ENCODE peak calls at places on chromosomes 13 and 19, in ten cellular contexts. One of them, this sample, is unnamed. For H3K36me3, the result is how much of the 10 kb centered on the place peaks cover.

GRCh38 chr13:59856281-59856810 is 307.4 kb downstream of the DIAPH3 start:
- DNase-seq in suprapubic skin: no peak
- DNase-seq in breast epithelium: no peak
- DNase-seq in body of pancreas: no peak
- DNase-seq in IMR-90: no peak
- DNase-seq in Peyer's patch: no peak
- DNase-seq in HCT116: no peak
- DNase-seq in transverse colon: peak
- DNase-seq in heart left ventricle: no peak
- DNase-seq in stomach: no peak
- DNase-seq in this sample: no peak

GRCh38 chr19:46849610-46850009 is 1.0 kb downstream of the AP2S1 start:
- DNase-seq in Peyer's patch: no peak
- DNase-seq in body of pancreas: no peak
- DNase-seq in breast epithelium: no peak
- DNase-seq in transverse colon: no peak
- DNase-seq in HCT116: no peak
- DNase-seq in stomach: no peak
- DNase-seq in IMR-90: no peak
- DNase-seq in suprapubic skin: peak
- DNase-seq in heart left ventricle: no peak
- DNase-seq in this sample: peak

GRCh38 chr19:50796634-50797428 is 6.6 kb downstream of the ACP4 start:
- DNase-seq in body of pancreas: no peak
- DNase-seq in suprapubic skin: no peak
- DNase-seq in HCT116: no peak
- DNase-seq in transverse colon: no peak
- DNase-seq in stomach: no peak
- DNase-seq in breast epithelium: no peak
- DNase-seq in IMR-90: no peak
- DNase-seq in heart left ventricle: no peak
- DNase-seq in Peyer's patch: no peak
- DNase-seq in this sample: no peak

GRCh38 chr13:30730526-30730925 is 4.8 kb upstream of the ALOX5AP start:
- DNase-seq in heart left ventricle: no peak
- DNase-seq in transverse colon: no peak
- DNase-seq in body of pancreas: no peak
- DNase-seq in suprapubic skin: no peak
- DNase-seq in breast epithelium: no peak
- DNase-seq in stomach: no peak
- DNase-seq in IMR-90: no peak
- DNase-seq in Peyer's patch: no peak
- DNase-seq in HCT116: no peak
- DNase-seq in this sample: no peak

GRCh38 chr19:35042056-35042730 is 672 bp downstream of the HPN start:
- DNase-seq in IMR-90: no peak
- DNase-seq in suprapubic skin: no peak
- DNase-seq in transverse colon: no peak
- DNase-seq in heart left ventricle: no peak
- DNase-seq in stomach: peak
- DNase-seq in HCT116: no peak
- DNase-seq in breast epithelium: no peak
- DNase-seq in Peyer's patch: no peak
- DNase-seq in body of pancreas: peak
- DNase-seq in this sample: no peak

GRCh38 chr19:14440049-14440448 is 6.9 kb downstream of the PKN1 start:
- DNase-seq in suprapubic skin: no peak
- DNase-seq in stomach: peak
- DNase-seq in transverse colon: peak
- DNase-seq in IMR-90: no peak
- DNase-seq in body of pancreas: peak
- DNase-seq in HCT116: no peak
- DNase-seq in Peyer's patch: peak
- DNase-seq in breast epithelium: no peak
- DNase-seq in heart left ventricle: peak
- DNase-seq in this sample: peak

GRCh38 chr19:46394398-46394797 is 19.0 kb downstream of the CCDC8 start:
- DNase-seq in suprapubic skin: peak
- DNase-seq in HCT116: no peak
- DNase-seq in stomach: no peak
- DNase-seq in body of pancreas: peak
- DNase-seq in Peyer's patch: no peak
- DNase-seq in transverse colon: no peak
- DNase-seq in heart left ventricle: no peak
- DNase-seq in breast epithelium: no peak
- DNase-seq in IMR-90: no peak
- DNase-seq in this sample: peak

GRCh38 chr13:46643165-46643777 is 90.3 kb downstream of the LRCH1 start:
- DNase-seq in Peyer's patch: no peak
- DNase-seq in breast epithelium: no peak
- DNase-seq in heart left ventricle: no peak
- DNase-seq in body of pancreas: no peak
- DNase-seq in suprapubic skin: no peak
- DNase-seq in transverse colon: no peak
- DNase-seq in HCT116: no peak
- DNase-seq in stomach: no peak
- DNase-seq in IMR-90: no peak
- DNase-seq in this sample: no peak

GRCh38 chr19:47545061-47545948 is 27.6 kb downstream of the ZNF541 start:
- DNase-seq in HCT116: no peak
- DNase-seq in IMR-90: no peak
- DNase-seq in Peyer's patch: no peak
- DNase-seq in body of pancreas: no peak
- DNase-seq in transverse colon: no peak
- DNase-seq in breast epithelium: no peak
- DNase-seq in heart left ventricle: no peak
- DNase-seq in stomach: no peak
- DNase-seq in suprapubic skin: no peak
- DNase-seq in this sample: no peak

GRCh38 chr19:8811315-8812172 is 20.6 kb downstream of the ZNF558 start:
- DNase-seq in IMR-90: peak
- DNase-seq in body of pancreas: no peak
- DNase-seq in Peyer's patch: no peak
- DNase-seq in suprapubic skin: no peak
- DNase-seq in transverse colon: no peak
- DNase-seq in HCT116: no peak
- DNase-seq in breast epithelium: no peak
- DNase-seq in heart left ventricle: no peak
- DNase-seq in stomach: no peak
- DNase-seq in this sample: no peak

DNA sequence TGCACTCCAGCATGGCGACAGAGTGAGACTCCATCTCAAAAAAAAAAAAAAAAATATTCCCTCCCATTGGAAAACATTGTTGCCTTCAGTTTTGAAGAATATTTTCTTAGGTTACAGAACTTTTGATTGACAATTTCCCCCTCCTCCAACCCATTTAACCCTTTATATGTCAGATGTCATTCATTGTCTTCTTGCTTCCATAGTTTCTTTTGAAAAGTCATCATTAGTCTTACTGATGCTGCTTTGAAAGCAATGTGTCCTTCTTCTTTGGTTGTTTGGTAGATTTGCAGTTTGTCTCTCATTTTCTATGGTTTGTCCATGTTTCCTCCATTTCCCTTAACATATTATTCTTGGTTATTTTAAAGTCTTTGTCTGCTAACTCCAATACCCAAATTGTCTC is 25.4 kb downstream of the ZNF558 start:
- DNase-seq in heart left ventricle: no peak
- DNase-seq in body of pancreas: no peak
- DNase-seq in stomach: no peak
- DNase-seq in transverse colon: no peak
- DNase-seq in breast epithelium: no peak
- DNase-seq in suprapubic skin: no peak
- DNase-seq in HCT116: no peak
- DNase-seq in Peyer's patch: no peak
- DNase-seq in IMR-90: no peak
- DNase-seq in this sample: no peak
- H3K36me3 ChIP-seq in heart left ventricle: under half
- H3K36me3 ChIP-seq in body of pancreas: under half
- H3K36me3 ChIP-seq in stomach: half or more
- H3K36me3 ChIP-seq in transverse colon: under half
- H3K36me3 ChIP-seq in breast epithelium: under half
- H3K36me3 ChIP-seq in suprapubic skin: half or more
- H3K36me3 ChIP-seq in HCT116: under half
- H3K36me3 ChIP-seq in Peyer's patch: half or more
- H3K36me3 ChIP-seq in IMR-90: under half
- H3K36me3 ChIP-seq in this sample: under half

GRCh38 chr13:49247722-49248432 is at the start of gene CDADC1:
- DNase-seq in breast epithelium: peak
- DNase-seq in transverse colon: peak
- DNase-seq in body of pancreas: peak
- DNase-seq in suprapubic skin: peak
- DNase-seq in HCT116: peak
- DNase-seq in IMR-90: peak
- DNase-seq in Peyer's patch: peak
- DNase-seq in stomach: peak
- DNase-seq in heart left ventricle: peak
- DNase-seq in this sample: peak
- TF ChIP-seq POLR2A in breast epithelium: peak
- TF ChIP-seq POLR2A in transverse colon: peak
- TF ChIP-seq POLR2A in body of pancreas: peak
- TF ChIP-seq POLR2A in suprapubic skin: peak
- TF ChIP-seq POLR2A in HCT116: no peak
- TF ChIP-seq POLR2A in IMR-90: peak
- TF ChIP-seq POLR2A in Peyer's patch: peak
- TF ChIP-seq POLR2A in stomach: no peak
- TF ChIP-seq POLR2A in heart left ventricle: no peak
- TF ChIP-seq POLR2A in this sample: peak

GRCh38 chr19:17747205-17748098 is 3.8 kb upstream of the FCHO1 start:
- DNase-seq in stomach: peak
- DNase-seq in body of pancreas: peak
- DNase-seq in transverse colon: peak
- DNase-seq in breast epithelium: peak
- DNase-seq in suprapubic skin: peak
- DNase-seq in heart left ventricle: peak
- DNase-seq in IMR-90: peak
- DNase-seq in Peyer's patch: peak
- DNase-seq in HCT116: peak
- DNase-seq in this sample: peak

GRCh38 chr19:17743874-17744273 is 7.4 kb upstream of the FCHO1 start:
- DNase-seq in breast epithelium: no peak
- DNase-seq in transverse colon: no peak
- DNase-seq in suprapubic skin: no peak
- DNase-seq in IMR-90: peak
- DNase-seq in heart left ventricle: no peak
- DNase-seq in Peyer's patch: no peak
- DNase-seq in body of pancreas: no peak
- DNase-seq in HCT116: no peak
- DNase-seq in stomach: no peak
- DNase-seq in this sample: no peak

GRCh38 chr19:17737690-17738153 is 13.6 kb upstream of the FCHO1 start:
- DNase-seq in IMR-90: peak
- DNase-seq in stomach: no peak
- DNase-seq in heart left ventricle: no peak
- DNase-seq in HCT116: no peak
- DNase-seq in transverse colon: no peak
- DNase-seq in Peyer's patch: no peak
- DNase-seq in breast epithelium: no peak
- DNase-seq in suprapubic skin: no peak
- DNase-seq in body of pancreas: no peak
- DNase-seq in this sample: no peak

GRCh38 chr19:17739121-17739875 is 12.0 kb upstream of the FCHO1 start:
- DNase-seq in transverse colon: peak
- DNase-seq in suprapubic skin: no peak
- DNase-seq in stomach: no peak
- DNase-seq in IMR-90: no peak
- DNase-seq in body of pancreas: no peak
- DNase-seq in heart left ventricle: no peak
- DNase-seq in breast epithelium: no peak
- DNase-seq in HCT116: no peak
- DNase-seq in Peyer's patch: no peak
- DNase-seq in this sample: no peak

DNA sequence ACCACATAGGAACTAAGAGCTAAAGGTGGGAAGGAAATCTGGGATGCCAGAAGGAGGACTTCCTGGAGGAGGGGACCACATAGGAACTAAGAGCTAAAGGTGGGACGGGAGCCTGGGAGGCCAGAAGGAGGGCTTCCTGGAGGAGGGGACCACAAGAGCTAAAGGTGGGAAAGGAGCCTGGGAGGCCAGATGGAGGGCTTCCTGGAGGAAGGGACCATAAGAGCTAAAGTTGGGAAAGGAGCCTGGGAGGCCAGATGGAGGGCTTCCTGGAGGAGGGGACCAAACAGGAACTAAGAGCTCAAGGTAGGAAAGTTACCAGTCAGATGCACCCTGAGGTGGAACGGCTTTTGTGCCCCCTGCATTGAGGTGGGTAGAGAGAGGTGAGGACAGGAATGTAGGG is 9.8 kb upstream of the FCHO1 start:
- DNase-seq in IMR-90: no peak
- DNase-seq in HCT116: no peak
- DNase-seq in suprapubic skin: no peak
- DNase-seq in breast epithelium: no peak
- DNase-seq in transverse colon: no peak
- DNase-seq in heart left ventricle: no peak
- DNase-seq in body of pancreas: no peak
- DNase-seq in stomach: no peak
- DNase-seq in Peyer's patch: no peak
- DNase-seq in this sample: no peak
- TF ChIP-seq CTCF in IMR-90: no peak
- TF ChIP-seq CTCF in HCT116: no peak
- TF ChIP-seq CTCF in suprapubic skin: no peak
- TF ChIP-seq CTCF in breast epithelium: no peak
- TF ChIP-seq CTCF in transverse colon: no peak
- TF ChIP-seq CTCF in heart left ventricle: no peak
- TF ChIP-seq CTCF in body of pancreas: no peak
- TF ChIP-seq CTCF in stomach: no peak
- TF ChIP-seq CTCF in Peyer's patch: no peak
- TF ChIP-seq CTCF in this sample: no peak

GRCh38 chr13:112096959-112097358 is 30.0 kb downstream of the SOX1 start:
- DNase-seq in suprapubic skin: no peak
- DNase-seq in Peyer's patch: no peak
- DNase-seq in HCT116: no peak
- DNase-seq in transverse colon: no peak
- DNase-seq in body of pancreas: no peak
- DNase-seq in heart left ventricle: no peak
- DNase-seq in stomach: no peak
- DNase-seq in breast epithelium: no peak
- DNase-seq in IMR-90: no peak
- DNase-seq in this sample: no peak

GRCh38 chr13:112095354-112095753 is 28.4 kb downstream of the SOX1 start:
- DNase-seq in body of pancreas: no peak
- DNase-seq in heart left ventricle: no peak
- DNase-seq in stomach: no peak
- DNase-seq in IMR-90: no peak
- DNase-seq in HCT116: no peak
- DNase-seq in breast epithelium: no peak
- DNase-seq in transverse colon: no peak
- DNase-seq in suprapubic skin: no peak
- DNase-seq in Peyer's patch: no peak
- DNase-seq in this sample: peak

GRCh38 chr13:112101360-112101930 is 34.5 kb downstream of the SOX1 start:
- DNase-seq in transverse colon: no peak
- DNase-seq in stomach: no peak
- DNase-seq in heart left ventricle: no peak
- DNase-seq in body of pancreas: no peak
- DNase-seq in suprapubic skin: no peak
- DNase-seq in IMR-90: no peak
- DNase-seq in breast epithelium: no peak
- DNase-seq in HCT116: no peak
- DNase-seq in Peyer's patch: no peak
- DNase-seq in this sample: peak

GRCh38 chr13:112098699-112099098 is 31.8 kb downstream of the SOX1 start:
- DNase-seq in HCT116: no peak
- DNase-seq in breast epithelium: no peak
- DNase-seq in heart left ventricle: no peak
- DNase-seq in suprapubic skin: no peak
- DNase-seq in IMR-90: no peak
- DNase-seq in transverse colon: no peak
- DNase-seq in body of pancreas: no peak
- DNase-seq in stomach: no peak
- DNase-seq in Peyer's patch: no peak
- DNase-seq in this sample: no peak

GRCh38 chr13:112097770-112098169 is 30.8 kb downstream of the SOX1 start:
- DNase-seq in heart left ventricle: no peak
- DNase-seq in suprapubic skin: no peak
- DNase-seq in transverse colon: no peak
- DNase-seq in stomach: no peak
- DNase-seq in Peyer's patch: no peak
- DNase-seq in HCT116: no peak
- DNase-seq in body of pancreas: no peak
- DNase-seq in IMR-90: no peak
- DNase-seq in breast epithelium: no peak
- DNase-seq in this sample: no peak
- H3K36me3 ChIP-seq in heart left ventricle: under half
- H3K36me3 ChIP-seq in suprapubic skin: under half
- H3K36me3 ChIP-seq in transverse colon: under half
- H3K36me3 ChIP-seq in stomach: under half
- H3K36me3 ChIP-seq in Peyer's patch: under half
- H3K36me3 ChIP-seq in HCT116: under half
- H3K36me3 ChIP-seq in body of pancreas: under half
- H3K36me3 ChIP-seq in IMR-90: under half
- H3K36me3 ChIP-seq in breast epithelium: under half
- H3K36me3 ChIP-seq in this sample: under half

This sample was measured in sigmoid colon.